ENCODE peak calls at places on chromosomes 13 and 19, in five cellular contexts. I, L, E, X and K are unnamed samples.
A peak's percentile ranks its signal among the peaks of the same experiment; 100 is the strongest.

GRCh38 chr19:6220385-6221191 is 59.2 kb downstream of the MLLT1 start:
- DNase-seq in I (no peak), L (no peak), E (no peak), X (no peak), K (no peak)

GRCh38 chr19:53865918-53866696 is 1.6 kb upstream of the MYADM start:
- DNase-seq in I (peak; percentile 87), L (peak; percentile 78), E (peak; percentile 79), X (peak; percentile 69), K (peak; percentile 48)

GRCh38 chr13:39254606-39255005 is 216.3 kb downstream of the NHLRC3 start:
- DNase-seq in I (no peak), L (no peak), E (no peak), X (no peak), K (no peak)

GRCh38 chr19:33689886-33690285 is 68.1 kb downstream of the CHST8 start:
- DNase-seq in I (peak; percentile 85), L (no peak), E (no peak), X (no peak), K (no peak)

GRCh38 chr13:31200636-31200970 is 828 bp downstream of the B3GLCT start:
- DNase-seq in I (no peak), L (peak; percentile 47), E (peak; percentile 36), X (no peak), K (peak; percentile 45)

GRCh38 chr13:29543230-29544215 is 52.0 kb downstream of the SLC7A1 start:
- DNase-seq in I (no peak), L (peak; percentile 47), E (no peak), X (no peak), K (no peak)

GRCh38 chr13:107252021-107252420 is 684.1 kb upstream of the ARGLU1 start:
- DNase-seq in I (no peak), L (no peak), E (no peak), X (no peak), K (no peak)

GRCh38 chr19:409006-409514 is at the start of gene C2CD4C:
- DNase-seq in I (peak; percentile 87), L (peak; percentile 41), E (no peak), X (no peak), K (no peak)

GRCh38 chr13:21987793-21988192 is 316.9 kb downstream of the FGF9 start:
- DNase-seq in I (no peak), L (no peak), E (no peak), X (no peak), K (no peak)

GRCh38 chr19:41994521-41994971 is 516 bp upstream of the ATP1A3 start:
- DNase-seq in I (peak; percentile 79), L (no peak), E (no peak), X (no peak), K (no peak)

GRCh38 chr13:99033814-99034213 is 56.0 kb upstream of the DOCK9 start:
- DNase-seq in I (peak; percentile 34), L (no peak), E (peak; percentile 5), X (no peak), K (no peak)

GRCh38 chr13:26482451-26483197 is 74.9 kb upstream of the WASF3 start:
- DNase-seq in I (peak; percentile 81), L (peak; percentile 74), E (peak; percentile 65), X (peak; percentile 27), K (peak; percentile 79)

GRCh38 chr13:26719356-26719945 is 41.1 kb downstream of the GPR12 start:
- DNase-seq in I (no peak), L (no peak), E (no peak), X (no peak), K (no peak)

GRCh38 chr19:44570984-44571684 is 41.7 kb upstream of the CEACAM20 start:
- DNase-seq in I (peak; percentile 61), L (peak; percentile 77), E (peak; percentile 70), X (no peak), K (peak; percentile 12)

GRCh38 chr13:38382946-38383345 is 33.3 kb downstream of the UFM1 start:
- DNase-seq in I (no peak), L (no peak), E (no peak), X (no peak), K (no peak)

GRCh38 chr13:109113427-109113826 is 484.0 kb downstream of the MYO16 start:
- DNase-seq in I (no peak), L (no peak), E (no peak), X (no peak), K (no peak)

GRCh38 chr19:13094771-13095392 is 7.8 kb downstream of the LYL1 start:
- DNase-seq in I (peak; percentile 60), L (peak; percentile 84), E (no peak), X (no peak), K (no peak)

GRCh38 chr19:756232-756631 is 5.3 kb downstream of the MISP start:
- DNase-seq in I (peak; percentile 67), L (no peak), E (no peak), X (no peak), K (peak; percentile 18)

GRCh38 chr19:34319785-34320184 is 45.2 kb upstream of the GPI start:
- DNase-seq in I (no peak), L (no peak), E (no peak), X (no peak), K (no peak)

GRCh38 chr19:34832581-34833112 is 59.6 kb upstream of the ZNF599 start:
- DNase-seq in I (no peak), L (no peak), E (no peak), X (no peak), K (no peak)

GRCh38 chr19:47036233-47036651 is 12.2 kb downstream of the TMEM160 start:
- DNase-seq in I (no peak), L (no peak), E (no peak), X (no peak), K (no peak)

GRCh38 chr13:113545455-113545930 is 39.1 kb upstream of the TFDP1 start:
- DNase-seq in I (peak; percentile 59), L (peak; percentile 24), E (no peak), X (no peak), K (no peak)

GRCh38 chr19:56769650-56770049 is 70.9 kb downstream of the PEG3 start:
- DNase-seq in I (no peak), L (no peak), E (no peak), X (no peak), K (no peak)

GRCh38 chr13:90201198-90201597 is 1146.3 kb upstream of the MIR17HG start:
- DNase-seq in I (no peak), L (no peak), E (no peak), X (no peak), K (no peak)

GRCh38 chr13:75635621-75636338 is at the start of gene LMO7:
- DNase-seq in I (peak; percentile 90), L (peak; percentile 82), E (peak; percentile 43), X (peak; percentile 7), K (peak; percentile 52)

GRCh38 chr13:60139272-60139671 is 24.5 kb downstream of the DIAPH3 start:
- DNase-seq in I (no peak), L (no peak), E (no peak), X (no peak), K (no peak)

GRCh38 chr19:45499196-45500180 is 1.2 kb downstream of the PPM1N start:
- DNase-seq in I (peak; percentile 62), L (peak; percentile 99), E (peak; percentile 59), X (no peak), K (peak; percentile 59)

GRCh38 chr19:45778010-45778671 is 4.1 kb downstream of the DMPK start:
- DNase-seq in I (no peak), L (no peak), E (no peak), X (no peak), K (no peak)

GRCh38 chr13:84096221-84096620 is 213.9 kb upstream of the SLITRK1 start:
- DNase-seq in I (no peak), L (no peak), E (no peak), X (no peak), K (no peak)

GRCh38 chr13:23889598-23890224 is 511 bp upstream of the MIPEP start:
- DNase-seq in I (peak; percentile 41), L (no peak), E (peak; percentile 33), X (no peak), K (no peak)

GRCh38 chr13:73702419-73703071 is 431.7 kb downstream of the KLF12 start:
- DNase-seq in I (no peak), L (no peak), E (no peak), X (no peak), K (peak; percentile 13)

GRCh38 chr13:111387945-111388600 is 67.6 kb downstream of the TEX29 start:
- DNase-seq in I (no peak), L (no peak), E (no peak), X (no peak), K (no peak)

GRCh38 chr19:50266896-50267295 is 62.3 kb downstream of the KCNC3 start:
- DNase-seq in I (peak; percentile 50), L (peak; percentile 97), E (no peak), X (no peak), K (no peak)

GRCh38 chr19:40221858-40222619 is 3.9 kb upstream of the TTC9B start:
- DNase-seq in I (peak; percentile 95), L (peak; percentile 90), E (peak; percentile 84), X (peak; percentile 54), K (peak; percentile 69)

GRCh38 chr13:26695891-26696311 is 64.7 kb downstream of the GPR12 start:
- DNase-seq in I (no peak), L (no peak), E (no peak), X (no peak), K (no peak)

GRCh38 chr19:45403781-45404556 is 900 bp downstream of the PPP1R13L start:
- DNase-seq in I (peak; percentile 64), L (peak; percentile 92), E (no peak), X (no peak), K (peak; percentile 80)

GRCh38 chr13:51832471-51833152 is 12.4 kb downstream of the TMEM272 start:
- DNase-seq in I (peak; percentile 39), L (peak; percentile 46), E (no peak), X (no peak), K (peak; percentile 35)

GRCh38 chr19:7815325-7815724 is 14.7 kb upstream of the EVI5L start:
- DNase-seq in I (no peak), L (no peak), E (no peak), X (no peak), K (no peak)

GRCh38 chr13:55788548-55788947 is 1352.2 kb upstream of the PRR20A start:
- DNase-seq in I (no peak), L (no peak), E (no peak), X (no peak), K (no peak)

GRCh38 chr19:10293637-10294367 is 4.0 kb downstream of the ICAM5 start:
- DNase-seq in I (no peak), L (peak; percentile 32), E (no peak), X (no peak), K (no peak)
- H3K4me1 ChIP-seq in I (no peaks in the 10 kb centered on the region), L (no peaks in the 10 kb centered on the region), E (peaks cover 28% of the 10 kb centered on the region), X (peaks cover 56% of the 10 kb centered on the region), K (peaks cover 65% of the 10 kb centered on the region)

GRCh38 chr19:3408996-3409345 is 42.6 kb downstream of the NFIC start:
- DNase-seq in I (no peak), L (no peak), E (no peak), X (no peak), K (no peak)
- H3K4me1 ChIP-seq in I (no peaks in the 10 kb centered on the region), L (no peaks in the 10 kb centered on the region), E (no peaks in the 10 kb centered on the region), X (no peaks in the 10 kb centered on the region), K (no peaks in the 10 kb centered on the region)

GRCh38 chr13:40966298-40966697 is 52.8 kb downstream of the ELF1 start:
- DNase-seq in I (no peak), L (no peak), E (no peak), X (no peak), K (no peak)
- H3K4me1 ChIP-seq in I (no peaks in the 10 kb centered on the region), L (no peaks in the 10 kb centered on the region), E (no peaks in the 10 kb centered on the region), X (peaks cover 77% of the 10 kb centered on the region), K (peaks cover 95% of the 10 kb centered on the region)

GRCh38 chr19:4369109-4369887 is 25.9 kb downstream of the MPND start:
- DNase-seq in I (no peak), L (peak; percentile 62), E (no peak), X (peak; percentile 38), K (peak; percentile 81)
- H3K4me1 ChIP-seq in I (peaks cover 9% of the 10 kb centered on the region), L (no peaks in the 10 kb centered on the region), E (peaks cover 11% of the 10 kb centered on the region), X (peaks cover 32% of the 10 kb centered on the region), K (peaks cover 35% of the 10 kb centered on the region)